ENCODE peak calls at places on chromosomes 12 and 14, in four cellular contexts. I is HCEC 1CT, J is GM23248, G is T-helper 1 cell. E is an unnamed sample.

GRCh38 chr12:109606261-109607028 is 32.9 kb downstream of the MVK start:
- DNase-seq in I (no peak), J (no peak), G (no peak), E (no peak)

GRCh38 chr14:103819503-103820307 is 27.7 kb downstream of the PPP1R13B start:
- DNase-seq in I (no peak), J (peak; percentile 56), G (no peak), E (no peak)

GRCh38 chr14:24774167-24774915 is 140.4 kb upstream of the GZMB start:
- DNase-seq in I (no peak), J (no peak), G (no peak), E (no peak)

GRCh38 chr14:22842211-22843122 is 6.1 kb downstream of the MMP14 start:
- DNase-seq in I (no peak), J (peak; percentile 46), G (no peak), E (no peak)

GRCh38 chr14:101823081-101823480 is 61.6 kb downstream of the PPP2R5C start:
- DNase-seq in I (no peak), J (peak; percentile 37), G (no peak), E (no peak)

GRCh38 chr12:110174373-110174996 is 50.3 kb downstream of the IFT81 start:
- DNase-seq in I (no peak), J (no peak), G (no peak), E (no peak)

GRCh38 chr14:97058071-97058470 is 260.9 kb downstream of the VRK1 start:
- DNase-seq in I (no peak), J (no peak), G (no peak), E (no peak)

GRCh38 chr12:54411398-54412241 is 7.4 kb downstream of the ITGA5 start:
- DNase-seq in I (peak; percentile 96), J (peak; percentile 98), G (no peak), E (peak; percentile 67)

GRCh38 chr12:462936-463705 is 3.4 kb downstream of the B4GALNT3 start:
- DNase-seq in I (no peak), J (no peak), G (no peak), E (no peak)

GRCh38 chr12:49389092-49389703 is 21.9 kb downstream of the SPATS2 start:
- DNase-seq in I (no peak), J (no peak), G (peak; percentile 28), E (peak; percentile 62)

GRCh38 chr14:37610945-37611523 is 15.6 kb downstream of the TTC6 start:
- DNase-seq in I (no peak), J (no peak), G (no peak), E (no peak)

GRCh38 chr12:102061096-102061555 is 665 bp downstream of the WASHC3 start:
- DNase-seq in I (peak; percentile 0), J (no peak), G (no peak), E (no peak)

GRCh38 chr12:43762596-43762995 is 3.8 kb downstream of the IRAK4 start:
- DNase-seq in I (no peak), J (no peak), G (no peak), E (no peak)

GRCh38 chr12:6570264-6570887 is 2.3 kb upstream of the NOP2 start:
- DNase-seq in I (no peak), J (peak; percentile 57), G (no peak), E (peak; percentile 67)

GRCh38 chr14:60485600-60486251 is at the start of gene C14orf39:
- DNase-seq in I (no peak), J (peak; percentile 38), G (no peak), E (peak; percentile 20)

GRCh38 chr14:76419399-76419798 is 43.5 kb downstream of the ESRRB start:
- DNase-seq in I (no peak), J (no peak), G (no peak), E (no peak)

GRCh38 chr14:99737451-99737951 is 53.4 kb downstream of the CYP46A1 start:
- DNase-seq in I (peak; percentile 22), J (peak; percentile 66), G (no peak), E (no peak)